ENCODE peak calls at places on chromosomes 7 and 10, in eight cellular contexts. B is HFF-Myc; X is brain microvascular endothelial cell; S is MM.1S; Y is NCI-H526; J is CD4-positive, CD25-positive, alpha-beta regulatory T cell; P is T-helper 1 cell; I is Calu3. O is an unnamed sample.

GRCh38 chr7:130141161-130141857 is 63.9 kb downstream of the TMEM209 start:
- DNase-seq in Y (peak), J (peak), P (peak), S (no peak), X (peak), I (peak), B (peak), O (no peak)

GRCh38 chr7:82109288-82109687 is 334.3 kb downstream of the CACNA2D1 start:
- DNase-seq in J (no peak), Y (no peak), X (peak), I (no peak), S (no peak), P (no peak), B (peak), O (peak)

GRCh38 chr7:11330717-11331116 is 357.0 kb downstream of the PHF14 start:
- DNase-seq in S (no peak), J (no peak), P (no peak), X (no peak), B (no peak), I (no peak), Y (no peak), O (no peak)

GRCh38 chr10:124665980-124666379 is 78.2 kb downstream of the FAM53B start:
- DNase-seq in X (no peak), I (no peak), Y (no peak), J (no peak), B (no peak), S (no peak), P (no peak), O (no peak)

GRCh38 chr10:101444499-101444898 is 90.5 kb downstream of the BTRC start:
- DNase-seq in B (no peak), X (no peak), S (no peak), I (no peak), J (no peak), Y (no peak), P (no peak), O (no peak)

GRCh38 chr10:132035476-132035875 is 30.3 kb upstream of the JAKMIP3 start:
- DNase-seq in J (no peak), X (no peak), B (no peak), Y (no peak), S (no peak), P (no peak), I (no peak), O (no peak)

GRCh38 chr10:27884185-27884630 is 114.7 kb downstream of the ODAD2 start:
- DNase-seq in Y (no peak), X (no peak), B (peak), P (no peak), S (no peak), J (no peak), I (no peak), O (no peak)

GRCh38 chr7:146635200-146636032 is 518.8 kb downstream of the CNTNAP2 start:
- DNase-seq in I (no peak), S (no peak), P (no peak), J (no peak), B (no peak), Y (peak), X (no peak), O (no peak)

GRCh38 chr7:48109848-48110663 is 21.0 kb downstream of the UPP1 start:
- DNase-seq in J (peak), Y (peak), S (peak), X (peak), B (no peak), I (peak), P (peak), O (no peak)

GRCh38 chr10:19421664-19422063 is 373.1 kb downstream of the MALRD1 start:
- DNase-seq in Y (no peak), X (no peak), B (no peak), I (no peak), P (no peak), J (no peak), S (no peak), O (no peak)

GRCh38 chr10:91127341-91128082 is 93.0 kb upstream of the PCGF5 start:
- DNase-seq in B (no peak), S (no peak), J (no peak), P (no peak), Y (no peak), X (no peak), I (no peak), O (no peak)

GRCh38 chr7:97847791-97848190 is 24.4 kb downstream of the ASNS start:
- DNase-seq in P (no peak), B (no peak), J (no peak), X (no peak), I (no peak), Y (no peak), S (peak), O (no peak)

GRCh38 chr7:30142710-30143109 is 7.9 kb downstream of the MTURN start:
- DNase-seq in X (peak), J (no peak), S (no peak), B (no peak), Y (peak), I (peak), P (no peak), O (peak)

O was measured in HS-27A.